ENCODE peak calls at places on chromosomes 5 and 9, in six cellular contexts. One of them, this sample, is unnamed.

GRCh38 chr5:137342764-137343163 is 156.4 kb downstream of the SPOCK1 start:
- DNase-seq in fibroblast of the aortic adventitia: peak; percentile 25
- DNase-seq in neural progenitor cell: no peak
- DNase-seq in SJSA1: no peak
- DNase-seq in HT1080: peak; percentile 89
- DNase-seq in activated T-cell treated with anti-CD3 and anti-CD28 coated beads, Interleukin-2, amount 50 U/mL, for 48 hours: no peak
- DNase-seq in this sample: peak; percentile 9

GRCh38 chr5:108655750-108656450 is 91.8 kb upstream of the FER start:
- DNase-seq in fibroblast of the aortic adventitia: peak; percentile 86
- DNase-seq in neural progenitor cell: no peak
- DNase-seq in SJSA1: no peak
- DNase-seq in HT1080: peak; percentile 40
- DNase-seq in activated T-cell treated with anti-CD3 and anti-CD28 coated beads, Interleukin-2, amount 50 U/mL, for 48 hours: no peak
- DNase-seq in this sample: no peak

GRCh38 chr9:4508246-4508906 is 18.1 kb downstream of the SLC1A1 start:
- DNase-seq in fibroblast of the aortic adventitia: peak; percentile 51
- DNase-seq in neural progenitor cell: no peak
- DNase-seq in SJSA1: peak; percentile 38
- DNase-seq in HT1080: peak; percentile 47
- DNase-seq in activated T-cell treated with anti-CD3 and anti-CD28 coated beads, Interleukin-2, amount 50 U/mL, for 48 hours: no peak
- DNase-seq in this sample: no peak

GRCh38 chr9:122349201-122349600 is 21.6 kb upstream of the PTGS1 start:
- DNase-seq in fibroblast of the aortic adventitia: no peak
- DNase-seq in neural progenitor cell: no peak
- DNase-seq in SJSA1: no peak
- DNase-seq in HT1080: no peak
- DNase-seq in activated T-cell treated with anti-CD3 and anti-CD28 coated beads, Interleukin-2, amount 50 U/mL, for 48 hours: no peak
- DNase-seq in this sample: no peak

GRCh38 chr5:95682891-95683290 is at the start of gene SPATA9:
- DNase-seq in fibroblast of the aortic adventitia: no peak
- DNase-seq in neural progenitor cell: peak; percentile 39
- DNase-seq in SJSA1: no peak
- DNase-seq in HT1080: no peak
- DNase-seq in activated T-cell treated with anti-CD3 and anti-CD28 coated beads, Interleukin-2, amount 50 U/mL, for 48 hours: no peak
- DNase-seq in this sample: no peak

GRCh38 chr9:28134577-28134976 is 561.3 kb upstream of the C9orf72 start:
- DNase-seq in fibroblast of the aortic adventitia: no peak
- DNase-seq in neural progenitor cell: no peak
- DNase-seq in SJSA1: no peak
- DNase-seq in HT1080: no peak
- DNase-seq in activated T-cell treated with anti-CD3 and anti-CD28 coated beads, Interleukin-2, amount 50 U/mL, for 48 hours: no peak
- DNase-seq in this sample: no peak

GRCh38 chr9:136006169-136006568 is 45.0 kb upstream of the UBAC1 start:
- DNase-seq in fibroblast of the aortic adventitia: no peak
- DNase-seq in neural progenitor cell: no peak
- DNase-seq in SJSA1: no peak
- DNase-seq in HT1080: no peak
- DNase-seq in activated T-cell treated with anti-CD3 and anti-CD28 coated beads, Interleukin-2, amount 50 U/mL, for 48 hours: no peak
- DNase-seq in this sample: no peak

GRCh38 chr5:66620711-66621110 is 24.5 kb downstream of the MAST4 start:
- DNase-seq in fibroblast of the aortic adventitia: no peak
- DNase-seq in neural progenitor cell: no peak
- DNase-seq in SJSA1: no peak
- DNase-seq in HT1080: no peak
- DNase-seq in activated T-cell treated with anti-CD3 and anti-CD28 coated beads, Interleukin-2, amount 50 U/mL, for 48 hours: no peak
- DNase-seq in this sample: no peak

GRCh38 chr9:76691761-76692313 is 72.4 kb upstream of the PCA3 start:
- DNase-seq in fibroblast of the aortic adventitia: no peak
- DNase-seq in neural progenitor cell: peak; percentile 39
- DNase-seq in SJSA1: no peak
- DNase-seq in HT1080: no peak
- DNase-seq in activated T-cell treated with anti-CD3 and anti-CD28 coated beads, Interleukin-2, amount 50 U/mL, for 48 hours: no peak
- DNase-seq in this sample: no peak

GRCh38 chr5:9888517-9888916 is 258.4 kb upstream of the TAS2R1 start:
- DNase-seq in fibroblast of the aortic adventitia: peak; percentile 84
- DNase-seq in neural progenitor cell: no peak
- DNase-seq in SJSA1: peak; percentile 84
- DNase-seq in HT1080: peak; percentile 78
- DNase-seq in activated T-cell treated with anti-CD3 and anti-CD28 coated beads, Interleukin-2, amount 50 U/mL, for 48 hours: no peak
- DNase-seq in this sample: peak; percentile 92

GRCh38 chr5:41057231-41057630 is 13.9 kb downstream of the MROH2B start:
- DNase-seq in fibroblast of the aortic adventitia: no peak
- DNase-seq in neural progenitor cell: no peak
- DNase-seq in SJSA1: no peak
- DNase-seq in HT1080: no peak
- DNase-seq in activated T-cell treated with anti-CD3 and anti-CD28 coated beads, Interleukin-2, amount 50 U/mL, for 48 hours: no peak
- DNase-seq in this sample: no peak

GRCh38 chr5:130400091-130400490 is 495.8 kb downstream of the CHSY3 start:
- DNase-seq in fibroblast of the aortic adventitia: peak; percentile 59
- DNase-seq in neural progenitor cell: no peak
- DNase-seq in SJSA1: no peak
- DNase-seq in HT1080: peak; percentile 56
- DNase-seq in activated T-cell treated with anti-CD3 and anti-CD28 coated beads, Interleukin-2, amount 50 U/mL, for 48 hours: no peak
- DNase-seq in this sample: peak; percentile 22

GRCh38 chr9:27340876-27341540 is 44.1 kb upstream of the EQTN start:
- DNase-seq in fibroblast of the aortic adventitia: no peak
- DNase-seq in neural progenitor cell: peak; percentile 87
- DNase-seq in SJSA1: peak; percentile 1
- DNase-seq in HT1080: no peak
- DNase-seq in activated T-cell treated with anti-CD3 and anti-CD28 coated beads, Interleukin-2, amount 50 U/mL, for 48 hours: no peak
- DNase-seq in this sample: no peak

GRCh38 chr9:14260101-14260500 is 53.8 kb downstream of the NFIB start:
- DNase-seq in fibroblast of the aortic adventitia: no peak
- DNase-seq in neural progenitor cell: no peak
- DNase-seq in SJSA1: no peak
- DNase-seq in HT1080: no peak
- DNase-seq in activated T-cell treated with anti-CD3 and anti-CD28 coated beads, Interleukin-2, amount 50 U/mL, for 48 hours: no peak
- DNase-seq in this sample: peak; percentile 74

GRCh38 chr5:133869675-133869978 is 98.8 kb downstream of the C5orf15 start:
- DNase-seq in fibroblast of the aortic adventitia: no peak
- DNase-seq in neural progenitor cell: no peak
- DNase-seq in SJSA1: no peak
- DNase-seq in HT1080: no peak
- DNase-seq in activated T-cell treated with anti-CD3 and anti-CD28 coated beads, Interleukin-2, amount 50 U/mL, for 48 hours: no peak
- DNase-seq in this sample: no peak

GRCh38 chr5:75844301-75844700 is 127.1 kb upstream of the POC5 start:
- DNase-seq in fibroblast of the aortic adventitia: no peak
- DNase-seq in neural progenitor cell: no peak
- DNase-seq in SJSA1: no peak
- DNase-seq in HT1080: no peak
- DNase-seq in activated T-cell treated with anti-CD3 and anti-CD28 coated beads, Interleukin-2, amount 50 U/mL, for 48 hours: no peak
- DNase-seq in this sample: no peak

GRCh38 chr5:116025831-116026230 is 6.4 kb upstream of the ARL14EPL start:
- DNase-seq in fibroblast of the aortic adventitia: no peak
- DNase-seq in neural progenitor cell: no peak
- DNase-seq in SJSA1: no peak
- DNase-seq in HT1080: no peak
- DNase-seq in activated T-cell treated with anti-CD3 and anti-CD28 coated beads, Interleukin-2, amount 50 U/mL, for 48 hours: no peak
- DNase-seq in this sample: no peak

GRCh38 chr9:27714388-27714787 is 141.1 kb upstream of the C9orf72 start:
- DNase-seq in fibroblast of the aortic adventitia: no peak
- DNase-seq in neural progenitor cell: no peak
- DNase-seq in SJSA1: no peak
- DNase-seq in HT1080: no peak
- DNase-seq in activated T-cell treated with anti-CD3 and anti-CD28 coated beads, Interleukin-2, amount 50 U/mL, for 48 hours: no peak
- DNase-seq in this sample: no peak

GRCh38 chr5:27612161-27612560 is 573.8 kb upstream of the CDH9 start:
- DNase-seq in fibroblast of the aortic adventitia: peak; percentile 67
- DNase-seq in neural progenitor cell: no peak
- DNase-seq in SJSA1: no peak
- DNase-seq in HT1080: peak; percentile 8
- DNase-seq in activated T-cell treated with anti-CD3 and anti-CD28 coated beads, Interleukin-2, amount 50 U/mL, for 48 hours: no peak
- DNase-seq in this sample: no peak

GRCh38 chr5:114055318-114055788 is 306.5 kb upstream of the KCNN2 start:
- DNase-seq in fibroblast of the aortic adventitia: no peak
- DNase-seq in neural progenitor cell: peak; percentile 90
- DNase-seq in SJSA1: peak; percentile 62
- DNase-seq in HT1080: peak; percentile 10
- DNase-seq in activated T-cell treated with anti-CD3 and anti-CD28 coated beads, Interleukin-2, amount 50 U/mL, for 48 hours: no peak
- DNase-seq in this sample: peak; percentile 57

GRCh38 chr5:4994994-4995393 is 145.1 kb upstream of the ADAMTS16 start:
- DNase-seq in fibroblast of the aortic adventitia: peak; percentile 77
- DNase-seq in neural progenitor cell: no peak
- DNase-seq in SJSA1: no peak
- DNase-seq in HT1080: peak; percentile 50
- DNase-seq in activated T-cell treated with anti-CD3 and anti-CD28 coated beads, Interleukin-2, amount 50 U/mL, for 48 hours: no peak
- DNase-seq in this sample: no peak

GRCh38 chr9:121138973-121139372 is 62.7 kb downstream of the RAB14 start:
- DNase-seq in fibroblast of the aortic adventitia: no peak
- DNase-seq in neural progenitor cell: no peak
- DNase-seq in SJSA1: no peak
- DNase-seq in HT1080: no peak
- DNase-seq in activated T-cell treated with anti-CD3 and anti-CD28 coated beads, Interleukin-2, amount 50 U/mL, for 48 hours: no peak
- DNase-seq in this sample: no peak

GRCh38 chr9:73643379-73644013 is 491.8 kb downstream of the ANXA1 start:
- DNase-seq in fibroblast of the aortic adventitia: peak; percentile 58
- DNase-seq in neural progenitor cell: no peak
- DNase-seq in SJSA1: no peak
- DNase-seq in HT1080: peak; percentile 92
- DNase-seq in activated T-cell treated with anti-CD3 and anti-CD28 coated beads, Interleukin-2, amount 50 U/mL, for 48 hours: no peak
- DNase-seq in this sample: no peak

This sample was measured in MG63.